ENCODE peak calls at places on chromosomes 6 and 20, in five cellular contexts. U, W, T, B and L are unnamed samples. For H3K4me1, the result is how much of the 10 kb centered on the place peaks cover.

GRCh38 chr6:4017847-4018193 is 61.1 kb downstream of the FAM217A start:
- DNase-seq in U (no peak), W (no peak), T (no peak), B (peak), L (peak)

GRCh38 chr6:154984146-154984545 is 11.0 kb upstream of the TIAM2 start:
- DNase-seq in U (no peak), W (no peak), T (no peak), B (peak), L (no peak)

GRCh38 chr6:134097114-134097707 is 44.8 kb upstream of the SLC2A12 start:
- DNase-seq in U (peak), W (peak), T (peak), B (peak), L (no peak)

GRCh38 chr6:166346449-166346848 is 4.1 kb upstream of the SFT2D1 start:
- DNase-seq in U (no peak), W (no peak), T (no peak), B (no peak), L (no peak)

GRCh38 chr6:70413829-70414494 is 654 bp downstream of the FAM135A start:
- DNase-seq in U (no peak), W (no peak), T (no peak), B (no peak), L (peak)

GRCh38 chr6:54609986-54610385 is 236.6 kb upstream of the FAM83B start:
- DNase-seq in U (no peak), W (no peak), T (no peak), B (no peak), L (no peak)

GRCh38 chr20:16147221-16147620 is 426.0 kb downstream of the KIF16B start:
- DNase-seq in U (no peak), W (no peak), T (no peak), B (no peak), L (no peak)

GRCh38 chr6:75204222-75204958 is 1.5 kb downstream of the COL12A1 start:
- DNase-seq in U (peak), W (peak), T (no peak), B (peak), L (peak)

GRCh38 chr6:124747336-124747735 is 214.9 kb upstream of the RNF217 start:
- DNase-seq in U (no peak), W (no peak), T (no peak), B (no peak), L (no peak)

GRCh38 chr20:1185316-1185741 is 548 bp upstream of the TMEM74B start:
- DNase-seq in U (no peak), W (no peak), T (no peak), B (no peak), L (no peak)

GRCh38 chr6:159461266-159461665 is 231.8 kb downstream of the SOD2 start:
- DNase-seq in U (no peak), W (no peak), T (no peak), B (no peak), L (no peak)

GRCh38 chr6:38588631-38589366 is 50.9 kb downstream of the BTBD9 start:
- DNase-seq in U (no peak), W (no peak), T (no peak), B (peak), L (peak)

GRCh38 chr6:30884521-30885480 is 482 bp downstream of the DDR1 start:
- DNase-seq in U (peak), W (peak), T (peak), B (peak), L (peak)

GRCh38 chr20:3550857-3551256 is 80.0 kb downstream of the ATRN start:
- DNase-seq in U (no peak), W (no peak), T (no peak), B (no peak), L (no peak)

GRCh38 chr6:11615214-11615602 is 77.7 kb downstream of the TMEM170B start:
- DNase-seq in U (no peak), W (no peak), T (no peak), B (peak), L (no peak)

GRCh38 chr6:108874470-108875160 is 26.4 kb downstream of the ARMC2 start:
- DNase-seq in U (no peak), W (no peak), T (peak), B (peak), L (no peak)

GRCh38 chr6:84953401-84953800 is 189.0 kb upstream of the TBX18 start:
- DNase-seq in U (no peak), W (no peak), T (no peak), B (no peak), L (peak)

GRCh38 chr6:27752038-27752885 is 159.9 kb downstream of the OR2B2 start:
- DNase-seq in U (peak), W (peak), T (peak), B (peak), L (peak)

GRCh38 chr6:56353860-56354259 is 106.5 kb upstream of the COL21A1 start:
- DNase-seq in U (no peak), W (no peak), T (no peak), B (no peak), L (no peak)

GRCh38 chr6:138795809-138796469 is at the start of gene ECT2L:
- DNase-seq in U (peak), W (peak), T (no peak), B (no peak), L (peak)

GRCh38 chr6:43115365-43115764 is 39.3 kb downstream of the PTK7 start:
- DNase-seq in U (no peak), W (no peak), T (no peak), B (no peak), L (no peak)

GRCh38 chr20:62548483-62548882 is 72.7 kb upstream of the GATA5 start:
- DNase-seq in U (no peak), W (no peak), T (no peak), B (no peak), L (no peak)

GRCh38 chr6:158807515-158808441 is 11.4 kb downstream of the EZR start:
- DNase-seq in U (peak), W (no peak), T (no peak), B (no peak), L (no peak)

GRCh38 chr20:57215826-57216471 is 50.5 kb downstream of the BMP7 start:
- DNase-seq in U (no peak), W (no peak), T (no peak), B (no peak), L (peak)

DNA sequence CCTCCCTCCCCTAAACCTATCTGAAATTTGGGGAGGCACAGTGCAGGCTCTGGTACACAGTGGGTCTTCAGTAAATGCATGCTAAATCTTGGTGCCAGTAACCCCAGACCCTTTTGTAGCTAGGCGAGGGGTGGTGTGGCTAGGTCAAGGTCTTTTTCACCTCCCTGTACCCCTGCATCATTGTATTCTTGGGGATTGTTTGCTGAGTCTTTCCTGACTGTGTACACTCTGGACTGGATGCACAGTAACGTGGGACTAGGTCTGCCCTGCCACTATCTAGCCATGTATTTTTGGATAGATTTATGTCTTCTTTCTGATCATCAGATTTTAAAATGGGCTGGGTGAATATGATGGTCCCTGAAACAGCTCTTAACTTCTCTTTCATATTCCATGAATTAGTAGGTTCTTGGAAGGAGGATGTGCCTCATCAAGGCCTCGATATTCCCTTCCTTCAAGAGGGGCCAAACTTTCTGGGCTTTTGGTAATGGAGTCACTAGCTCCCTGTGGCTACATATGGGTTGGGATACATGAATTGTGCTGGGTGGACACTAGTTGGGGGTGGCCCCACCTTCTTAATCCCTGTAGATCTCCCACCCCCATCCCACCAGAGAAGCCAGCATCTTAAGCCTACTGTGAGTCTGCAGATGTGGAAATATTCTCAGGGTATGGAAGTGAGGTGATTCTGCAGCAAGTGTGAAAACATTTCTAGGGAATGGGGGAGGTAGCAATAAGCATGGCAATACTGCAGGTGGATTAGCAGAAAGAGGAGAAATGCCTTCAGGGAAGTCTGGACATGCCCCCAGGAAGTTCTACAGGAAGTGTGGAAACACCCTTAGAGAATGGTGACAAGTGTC is 2.1 kb downstream of the TP53INP2 start:
- DNase-seq in U (no peak), W (no peak), T (no peak), B (no peak), L (no peak)
- H3K4me1 ChIP-seq in U (half or more), W (under half), T (under half), B (under half), L (under half)

GRCh38 chr6:148451690-148452089 is 109.1 kb downstream of the SASH1 start:
- DNase-seq in U (no peak), W (no peak), T (no peak), B (no peak), L (peak)
- H3K4me1 ChIP-seq in U (under half), W (under half), T (under half), B (under half), L (under half)

GRCh38 chr6:167845856-167846255 is 19.1 kb downstream of the AFDN start:
- DNase-seq in U (no peak), W (no peak), T (no peak), B (no peak), L (no peak)
- H3K4me1 ChIP-seq in U (half or more), W (under half), T (under half), B (under half), L (under half)

GRCh38 chr20:10646886-10647420 is 26.8 kb downstream of the JAG1 start:
- DNase-seq in U (no peak), W (no peak), T (no peak), B (no peak), L (no peak)
- H3K4me1 ChIP-seq in U (under half), W (under half), T (under half), B (under half), L (under half)

GRCh38 chr20:17298751-17299150 is 71.9 kb downstream of the PCSK2 start:
- DNase-seq in U (no peak), W (no peak), T (no peak), B (no peak), L (no peak)
- H3K4me1 ChIP-seq in U (under half), W (under half), T (under half), B (under half), L (under half)

DNA sequence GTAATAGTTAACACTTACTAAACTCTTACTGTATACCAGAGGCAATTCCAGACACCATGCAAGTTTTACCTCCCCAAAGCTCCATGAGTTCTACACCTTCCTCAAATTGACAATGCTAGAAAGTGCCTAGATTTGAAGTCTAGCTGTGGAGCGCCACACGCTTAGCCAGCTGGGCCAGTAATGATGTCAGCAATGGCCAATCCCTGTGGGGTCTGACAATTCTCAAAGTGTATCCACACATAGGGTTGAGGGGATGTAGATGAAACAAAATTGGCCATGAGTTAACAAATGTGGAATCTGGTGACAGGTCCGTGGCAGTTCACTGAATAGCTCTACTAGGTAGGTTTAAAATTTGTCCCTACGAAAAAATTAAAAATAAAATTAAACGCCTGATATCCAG is 1.3 kb downstream of the ZNF343 start:
- DNase-seq in U (no peak), W (no peak), T (no peak), B (peak), L (peak)
- H3K4me1 ChIP-seq in U (under half), W (under half), T (under half), B (under half), L (under half)

GRCh38 chr6:88380083-88380482 is 213.9 kb upstream of the CNR1 start:
- DNase-seq in U (no peak), W (peak), T (no peak), B (peak), L (peak)

GRCh38 chr6:88376759-88377387 is 210.7 kb upstream of the CNR1 start:
- DNase-seq in U (no peak), W (no peak), T (no peak), B (peak), L (peak)

GRCh38 chr6:88376197-88376596 is 210.1 kb upstream of the CNR1 start:
- DNase-seq in U (no peak), W (no peak), T (no peak), B (no peak), L (no peak)

GRCh38 chr6:88378639-88379038 is 212.5 kb upstream of the CNR1 start:
- DNase-seq in U (no peak), W (no peak), T (no peak), B (no peak), L (no peak)

GRCh38 chr6:88377976-88378580 is 211.9 kb upstream of the CNR1 start:
- DNase-seq in U (no peak), W (no peak), T (no peak), B (no peak), L (no peak)
- H3K4me1 ChIP-seq in U (under half), W (under half), T (under half), B (under half), L (under half)